ENCODE peak calls at places on chromosome 13, in five cellular contexts. A, K, D, Z and N are unnamed samples.

GRCh38 chr13:66886248-66886647 is 343.9 kb downstream of the PCDH9 start:
- DNase-seq in K (no peak), D (no peak), A (no peak), Z (no peak), N (no peak)

GRCh38 chr13:46804391-46804815 is 7.4 kb upstream of the ESD start:
- DNase-seq in D (no peak), K (peak; percentile 73), A (peak; percentile 98), Z (no peak), N (peak; percentile 86)

GRCh38 chr13:34926513-34926912 is 15.6 kb upstream of the NBEA start:
- DNase-seq in Z (no peak), D (no peak), A (peak; percentile 47), K (peak; percentile 50), N (no peak)

GRCh38 chr13:32736648-32737047 is 150.4 kb downstream of the PDS5B start:
- DNase-seq in D (no peak), A (no peak), K (no peak), Z (no peak), N (no peak)

GRCh38 chr13:25847145-25847544 is 204.7 kb downstream of the SHISA2 start:
- DNase-seq in Z (no peak), D (no peak), K (no peak), A (no peak), N (no peak)

GRCh38 chr13:37429976-37430375 is 168.6 kb downstream of the POSTN start:
- DNase-seq in A (peak; percentile 98), D (no peak), K (no peak), Z (no peak), N (no peak)

GRCh38 chr13:113981611-113982295 is 7.9 kb upstream of the C13orf46 start:
- DNase-seq in K (no peak), A (no peak), D (no peak), Z (no peak), N (no peak)

GRCh38 chr13:107289540-107289939 is 721.6 kb upstream of the ARGLU1 start:
- DNase-seq in D (no peak), K (no peak), Z (no peak), A (peak; percentile 81), N (no peak)

GRCh38 chr13:73598021-73598712 is 536.0 kb downstream of the KLF12 start:
- DNase-seq in D (no peak), A (peak; percentile 82), Z (no peak), K (no peak), N (peak; percentile 80)

GRCh38 chr13:36297259-36297599 is 385 bp downstream of the CCDC169 start:
- DNase-seq in K (no peak), D (no peak), A (peak; percentile 25), Z (no peak), N (peak; percentile 38)

GRCh38 chr13:32849369-32849768 is 166.9 kb upstream of the KL start:
- DNase-seq in A (no peak), D (no peak), Z (no peak), K (no peak), N (no peak)

GRCh38 chr13:43005460-43006236 is 13.6 kb upstream of the EPSTI1 start:
- DNase-seq in D (no peak), A (peak; percentile 32), K (no peak), Z (no peak), N (no peak)

GRCh38 chr13:109783815-109784589 is 2.4 kb downstream of the IRS2 start:
- DNase-seq in K (no peak), D (peak; percentile 50), A (no peak), Z (no peak), N (peak; percentile 28)
- H3K23ac ChIP-seq in K (no peak overlapping the region), D (no peak overlapping the region), A (no peak overlapping the region), Z (peak overlapping the region; percentile 73), N (no peak overlapping the region)

DNA sequence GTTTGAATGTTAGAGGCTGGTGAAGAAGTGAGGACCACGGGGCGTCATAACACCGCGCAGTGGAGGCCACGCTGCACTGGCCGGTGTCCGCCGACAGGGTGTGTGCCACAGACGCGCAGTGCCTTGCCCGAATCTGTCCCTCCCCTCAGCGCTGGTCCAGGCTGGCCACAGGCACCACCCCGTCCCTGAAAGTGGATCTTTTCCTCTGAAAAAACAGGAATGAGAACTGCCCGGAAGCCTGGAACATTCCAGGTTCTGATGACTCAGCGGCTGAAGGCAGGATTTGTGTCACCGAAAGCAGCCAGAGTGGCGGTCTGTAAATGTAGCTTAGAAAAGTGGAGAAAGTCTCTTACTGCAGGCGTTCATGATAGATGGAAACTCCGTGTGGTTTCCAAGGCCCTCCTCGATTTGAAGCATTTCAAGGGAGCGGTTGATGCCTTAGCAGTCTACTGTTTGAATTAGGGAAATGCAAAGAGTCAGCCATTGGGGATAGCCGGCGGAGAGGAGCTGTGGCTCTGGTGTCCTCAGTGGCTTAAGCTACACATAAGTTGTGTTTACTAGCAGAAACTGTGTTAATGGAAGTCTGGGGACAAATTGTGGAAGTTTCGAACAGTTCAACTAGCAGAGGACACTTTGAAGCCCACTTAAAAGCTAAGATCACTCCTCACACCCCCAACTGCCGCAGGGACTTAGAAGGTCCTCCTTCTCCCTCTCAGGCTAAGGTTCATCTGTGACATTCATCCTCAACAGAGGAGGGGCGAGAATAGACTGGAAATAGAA is 70.8 kb downstream of the NUFIP1 start:
- DNase-seq in D (peak; percentile 93), K (peak; percentile 98), Z (no peak), A (peak; percentile 97), N (peak; percentile 98)
- H2BK5ac ChIP-seq in D (no peak overlapping the region), K (peak overlapping the region; percentile 17), Z (no peak overlapping the region), A (peak overlapping the region; percentile 94), N (peak overlapping the region; percentile 84)

GRCh38 chr13:71866173-71867091 is 572 bp downstream of the DACH1 start:
- DNase-seq in K (peak; percentile 29), A (no peak), Z (no peak), D (peak; percentile 38), N (peak; percentile 4)
- H3K23ac ChIP-seq in K (peak overlapping the region; percentile 16), A (peak overlapping the region; percentile 59), Z (peak overlapping the region; percentile 89), D (no peak overlapping the region), N (no peak overlapping the region)

DNA sequence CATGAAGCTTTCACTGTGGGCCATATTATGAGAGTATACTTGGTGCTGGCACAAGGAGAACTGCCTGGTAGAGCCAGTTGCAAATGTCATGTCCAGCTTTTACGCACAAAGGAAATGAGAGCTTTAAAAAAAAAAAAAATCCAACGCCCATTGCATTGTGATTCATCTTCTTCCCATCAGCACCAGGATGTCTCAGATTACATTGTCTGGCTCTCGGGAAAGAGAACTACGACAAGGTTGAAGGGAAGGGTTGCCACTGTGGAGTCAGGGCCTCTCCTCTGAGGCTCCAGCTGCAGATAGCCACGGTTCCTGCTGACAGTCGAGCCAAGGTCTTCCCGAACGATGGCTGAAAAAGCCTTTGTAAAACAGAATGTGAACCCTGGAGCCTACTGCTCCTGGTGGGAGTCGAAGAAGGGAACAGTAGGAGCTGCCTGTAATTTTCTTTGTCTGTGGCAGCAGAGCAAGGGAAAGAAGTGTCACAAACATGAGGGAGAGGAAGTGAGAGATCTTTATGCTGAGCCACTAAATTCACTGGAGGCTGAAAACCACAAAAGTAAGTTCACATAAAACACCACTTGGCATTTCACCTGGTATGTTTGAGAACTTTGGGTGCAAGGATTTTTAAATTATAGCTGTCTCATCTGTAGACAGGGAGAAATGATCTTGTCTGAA is 704.7 kb downstream of the DIAPH3 start:
- DNase-seq in D (peak; percentile 46), A (peak; percentile 85), Z (no peak), K (peak; percentile 32), N (peak; percentile 43)
- H2BK5ac ChIP-seq in D (no peak overlapping the region), A (peak overlapping the region; percentile 95), Z (no peak overlapping the region), K (no peak overlapping the region), N (no peak overlapping the region)

GRCh38 chr13:111449041-111449440 is 128.6 kb downstream of the TEX29 start:
- DNase-seq in A (no peak), K (no peak), D (no peak), Z (no peak), N (no peak)

GRCh38 chr13:111448504-111448903 is 128.1 kb downstream of the TEX29 start:
- DNase-seq in A (no peak), K (no peak), D (no peak), Z (no peak), N (no peak)

GRCh38 chr13:111456452-111457230 is 136.2 kb downstream of the TEX29 start:
- DNase-seq in K (no peak), A (no peak), Z (no peak), D (no peak), N (no peak)

GRCh38 chr13:111451402-111451801 is 131.0 kb downstream of the TEX29 start:
- DNase-seq in K (no peak), Z (no peak), A (no peak), D (no peak), N (no peak)
- H3K23ac ChIP-seq in K (no peak overlapping the region), Z (no peak overlapping the region), A (no peak overlapping the region), D (no peak overlapping the region), N (no peak overlapping the region)

DNA sequence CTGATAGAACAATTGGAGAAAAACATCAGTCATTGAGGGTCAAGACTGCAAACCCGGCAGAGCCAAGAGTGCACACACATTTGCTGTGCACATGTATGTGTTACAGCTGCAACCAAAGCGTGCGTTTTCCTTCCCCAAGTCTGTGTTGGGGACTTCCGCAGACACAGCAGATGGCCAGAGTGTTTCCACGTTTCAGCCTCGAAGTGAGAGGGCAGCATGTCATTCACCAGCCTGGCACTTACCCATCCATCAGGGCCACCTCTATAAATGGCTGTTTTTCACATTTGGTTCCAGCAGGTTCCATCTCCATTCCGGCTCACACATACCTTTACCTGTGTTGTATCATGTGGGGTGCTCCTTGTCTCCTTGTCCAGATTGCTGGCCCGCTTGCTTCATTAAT is 193.0 kb downstream of the TM9SF2 start:
- DNase-seq in D (no peak), Z (no peak), K (no peak), A (no peak), N (no peak)
- H2BK5ac ChIP-seq in D (no peak overlapping the region), Z (no peak overlapping the region), K (no peak overlapping the region), A (no peak overlapping the region), N (no peak overlapping the region)